ENCODE peak calls at places on chromosomes 4 and X, in ten cellular contexts. One of them, this sample, is unnamed.

GRCh38 chrX:10557166-10557565 is 63.2 kb downstream of the MID1 start:
- DNase-seq in HEK293T: no peak
- DNase-seq in effector memory CD8-positive, alpha-beta T cell: no peak
- DNase-seq in GM23338: no peak
- DNase-seq in GM20000: no peak
- DNase-seq in stimulated activated CD4-positive, alpha-beta T cell treated with anti-CD3 and anti-CD28 coated beads, Interleukin-15, amount 100 ng/mL, for 24 hours: no peak
- DNase-seq in GM19239: no peak
- DNase-seq in neural crest cell: no peak
- DNase-seq in natural killer cell treated with Interleukin-12 subunit alpha and Interleukin-12 subunit beta and Interleukin-15 and Interleukin-18, amount 100 ng/mL, for 72 hours: no peak
- DNase-seq in head of caudate nucleus: no peak
- DNase-seq in this sample: no peak

GRCh38 chr4:174156239-174156826 is 127.1 kb downstream of the FBXO8 start:
- DNase-seq in HEK293T: peak; percentile 45
- DNase-seq in effector memory CD8-positive, alpha-beta T cell: no peak
- DNase-seq in GM23338: peak; percentile 58
- DNase-seq in GM20000: peak; percentile 29
- DNase-seq in stimulated activated CD4-positive, alpha-beta T cell treated with anti-CD3 and anti-CD28 coated beads, Interleukin-15, amount 100 ng/mL, for 24 hours: no peak
- DNase-seq in GM19239: peak; percentile 3
- DNase-seq in neural crest cell: no peak
- DNase-seq in natural killer cell treated with Interleukin-12 subunit alpha and Interleukin-12 subunit beta and Interleukin-15 and Interleukin-18, amount 100 ng/mL, for 72 hours: no peak
- DNase-seq in head of caudate nucleus: no peak
- DNase-seq in this sample: no peak

GRCh38 chrX:134933911-134934310 is 56.9 kb upstream of the SMIM10 start:
- DNase-seq in HEK293T: no peak
- DNase-seq in effector memory CD8-positive, alpha-beta T cell: no peak
- DNase-seq in GM23338: no peak
- DNase-seq in GM20000: no peak
- DNase-seq in stimulated activated CD4-positive, alpha-beta T cell treated with anti-CD3 and anti-CD28 coated beads, Interleukin-15, amount 100 ng/mL, for 24 hours: no peak
- DNase-seq in GM19239: no peak
- DNase-seq in neural crest cell: no peak
- DNase-seq in natural killer cell treated with Interleukin-12 subunit alpha and Interleukin-12 subunit beta and Interleukin-15 and Interleukin-18, amount 100 ng/mL, for 72 hours: no peak
- DNase-seq in head of caudate nucleus: no peak
- DNase-seq in this sample: no peak

GRCh38 chr4:168484626-168485025 is 4.3 kb upstream of the DDX60L start:
- DNase-seq in HEK293T: no peak
- DNase-seq in effector memory CD8-positive, alpha-beta T cell: no peak
- DNase-seq in GM23338: no peak
- DNase-seq in GM20000: no peak
- DNase-seq in stimulated activated CD4-positive, alpha-beta T cell treated with anti-CD3 and anti-CD28 coated beads, Interleukin-15, amount 100 ng/mL, for 24 hours: no peak
- DNase-seq in GM19239: no peak
- DNase-seq in neural crest cell: no peak
- DNase-seq in natural killer cell treated with Interleukin-12 subunit alpha and Interleukin-12 subunit beta and Interleukin-15 and Interleukin-18, amount 100 ng/mL, for 72 hours: no peak
- DNase-seq in head of caudate nucleus: no peak
- DNase-seq in this sample: no peak

GRCh38 chr4:140856692-140857091 is 100.5 kb upstream of the TBC1D9 start:
- DNase-seq in HEK293T: no peak
- DNase-seq in effector memory CD8-positive, alpha-beta T cell: no peak
- DNase-seq in GM23338: peak; percentile 38
- DNase-seq in GM20000: no peak
- DNase-seq in stimulated activated CD4-positive, alpha-beta T cell treated with anti-CD3 and anti-CD28 coated beads, Interleukin-15, amount 100 ng/mL, for 24 hours: no peak
- DNase-seq in GM19239: no peak
- DNase-seq in neural crest cell: no peak
- DNase-seq in natural killer cell treated with Interleukin-12 subunit alpha and Interleukin-12 subunit beta and Interleukin-15 and Interleukin-18, amount 100 ng/mL, for 72 hours: no peak
- DNase-seq in head of caudate nucleus: peak; percentile 37
- DNase-seq in this sample: peak; percentile 44

GRCh38 chr4:126778348-126778747 is 854.4 kb upstream of the INTU start:
- DNase-seq in HEK293T: no peak
- DNase-seq in effector memory CD8-positive, alpha-beta T cell: no peak
- DNase-seq in GM23338: no peak
- DNase-seq in GM20000: no peak
- DNase-seq in stimulated activated CD4-positive, alpha-beta T cell treated with anti-CD3 and anti-CD28 coated beads, Interleukin-15, amount 100 ng/mL, for 24 hours: no peak
- DNase-seq in GM19239: no peak
- DNase-seq in neural crest cell: no peak
- DNase-seq in natural killer cell treated with Interleukin-12 subunit alpha and Interleukin-12 subunit beta and Interleukin-15 and Interleukin-18, amount 100 ng/mL, for 72 hours: no peak
- DNase-seq in head of caudate nucleus: no peak
- DNase-seq in this sample: no peak

GRCh38 chr4:134624365-134624764 is 422.8 kb upstream of the PABPC4L start:
- DNase-seq in HEK293T: no peak
- DNase-seq in effector memory CD8-positive, alpha-beta T cell: no peak
- DNase-seq in GM23338: peak; percentile 53
- DNase-seq in GM20000: no peak
- DNase-seq in stimulated activated CD4-positive, alpha-beta T cell treated with anti-CD3 and anti-CD28 coated beads, Interleukin-15, amount 100 ng/mL, for 24 hours: no peak
- DNase-seq in GM19239: no peak
- DNase-seq in neural crest cell: no peak
- DNase-seq in natural killer cell treated with Interleukin-12 subunit alpha and Interleukin-12 subunit beta and Interleukin-15 and Interleukin-18, amount 100 ng/mL, for 72 hours: no peak
- DNase-seq in head of caudate nucleus: no peak
- DNase-seq in this sample: no peak

GRCh38 chrX:125205918-125206665 is 113.6 kb upstream of the TEX13C start:
- DNase-seq in HEK293T: no peak
- DNase-seq in effector memory CD8-positive, alpha-beta T cell: no peak
- DNase-seq in GM23338: peak; percentile 64
- DNase-seq in GM20000: no peak
- DNase-seq in stimulated activated CD4-positive, alpha-beta T cell treated with anti-CD3 and anti-CD28 coated beads, Interleukin-15, amount 100 ng/mL, for 24 hours: peak; percentile 1
- DNase-seq in GM19239: no peak
- DNase-seq in neural crest cell: peak; percentile 39
- DNase-seq in natural killer cell treated with Interleukin-12 subunit alpha and Interleukin-12 subunit beta and Interleukin-15 and Interleukin-18, amount 100 ng/mL, for 72 hours: no peak
- DNase-seq in head of caudate nucleus: peak; percentile 25
- DNase-seq in this sample: no peak

GRCh38 chr4:123034023-123034422 is 111.6 kb upstream of the NUDT6 start:
- DNase-seq in HEK293T: no peak
- DNase-seq in effector memory CD8-positive, alpha-beta T cell: no peak
- DNase-seq in GM23338: no peak
- DNase-seq in GM20000: no peak
- DNase-seq in stimulated activated CD4-positive, alpha-beta T cell treated with anti-CD3 and anti-CD28 coated beads, Interleukin-15, amount 100 ng/mL, for 24 hours: no peak
- DNase-seq in GM19239: no peak
- DNase-seq in neural crest cell: no peak
- DNase-seq in natural killer cell treated with Interleukin-12 subunit alpha and Interleukin-12 subunit beta and Interleukin-15 and Interleukin-18, amount 100 ng/mL, for 72 hours: no peak
- DNase-seq in head of caudate nucleus: no peak
- DNase-seq in this sample: no peak

GRCh38 chr4:129218897-129219296 is 122.9 kb downstream of the C4orf33 start:
- DNase-seq in HEK293T: no peak
- DNase-seq in effector memory CD8-positive, alpha-beta T cell: no peak
- DNase-seq in GM23338: no peak
- DNase-seq in GM20000: no peak
- DNase-seq in stimulated activated CD4-positive, alpha-beta T cell treated with anti-CD3 and anti-CD28 coated beads, Interleukin-15, amount 100 ng/mL, for 24 hours: no peak
- DNase-seq in GM19239: no peak
- DNase-seq in neural crest cell: no peak
- DNase-seq in natural killer cell treated with Interleukin-12 subunit alpha and Interleukin-12 subunit beta and Interleukin-15 and Interleukin-18, amount 100 ng/mL, for 72 hours: no peak
- DNase-seq in head of caudate nucleus: no peak
- DNase-seq in this sample: no peak

GRCh38 chrX:49282647-49283011 is 13.0 kb downstream of the PPP1R3F start:
- DNase-seq in HEK293T: peak; percentile 57
- DNase-seq in effector memory CD8-positive, alpha-beta T cell: no peak
- DNase-seq in GM23338: peak; percentile 70
- DNase-seq in GM20000: no peak
- DNase-seq in stimulated activated CD4-positive, alpha-beta T cell treated with anti-CD3 and anti-CD28 coated beads, Interleukin-15, amount 100 ng/mL, for 24 hours: no peak
- DNase-seq in GM19239: no peak
- DNase-seq in neural crest cell: no peak
- DNase-seq in natural killer cell treated with Interleukin-12 subunit alpha and Interleukin-12 subunit beta and Interleukin-15 and Interleukin-18, amount 100 ng/mL, for 72 hours: no peak
- DNase-seq in head of caudate nucleus: no peak
- DNase-seq in this sample: no peak

GRCh38 chr4:102390438-102390837 is 45.2 kb upstream of the SLC39A8 start:
- DNase-seq in HEK293T: no peak
- DNase-seq in effector memory CD8-positive, alpha-beta T cell: no peak
- DNase-seq in GM23338: no peak
- DNase-seq in GM20000: peak; percentile 15
- DNase-seq in stimulated activated CD4-positive, alpha-beta T cell treated with anti-CD3 and anti-CD28 coated beads, Interleukin-15, amount 100 ng/mL, for 24 hours: no peak
- DNase-seq in GM19239: no peak
- DNase-seq in neural crest cell: no peak
- DNase-seq in natural killer cell treated with Interleukin-12 subunit alpha and Interleukin-12 subunit beta and Interleukin-15 and Interleukin-18, amount 100 ng/mL, for 72 hours: peak; percentile 63
- DNase-seq in head of caudate nucleus: no peak
- DNase-seq in this sample: no peak

GRCh38 chr4:147830987-147831386 is 99.1 kb downstream of the ARHGAP10 start:
- DNase-seq in HEK293T: no peak
- DNase-seq in effector memory CD8-positive, alpha-beta T cell: no peak
- DNase-seq in GM23338: no peak
- DNase-seq in GM20000: no peak
- DNase-seq in stimulated activated CD4-positive, alpha-beta T cell treated with anti-CD3 and anti-CD28 coated beads, Interleukin-15, amount 100 ng/mL, for 24 hours: no peak
- DNase-seq in GM19239: no peak
- DNase-seq in neural crest cell: no peak
- DNase-seq in natural killer cell treated with Interleukin-12 subunit alpha and Interleukin-12 subunit beta and Interleukin-15 and Interleukin-18, amount 100 ng/mL, for 72 hours: no peak
- DNase-seq in head of caudate nucleus: no peak
- DNase-seq in this sample: no peak

GRCh38 chrX:20037182-20037581 is 46.3 kb upstream of the BCLAF3 start:
- DNase-seq in HEK293T: no peak
- DNase-seq in effector memory CD8-positive, alpha-beta T cell: no peak
- DNase-seq in GM23338: no peak
- DNase-seq in GM20000: no peak
- DNase-seq in stimulated activated CD4-positive, alpha-beta T cell treated with anti-CD3 and anti-CD28 coated beads, Interleukin-15, amount 100 ng/mL, for 24 hours: no peak
- DNase-seq in GM19239: no peak
- DNase-seq in neural crest cell: no peak
- DNase-seq in natural killer cell treated with Interleukin-12 subunit alpha and Interleukin-12 subunit beta and Interleukin-15 and Interleukin-18, amount 100 ng/mL, for 72 hours: peak; percentile 25
- DNase-seq in head of caudate nucleus: no peak
- DNase-seq in this sample: no peak

GRCh38 chr4:105433421-105433820 is 40.4 kb downstream of the PPA2 start:
- DNase-seq in HEK293T: no peak
- DNase-seq in effector memory CD8-positive, alpha-beta T cell: no peak
- DNase-seq in GM23338: no peak
- DNase-seq in GM20000: no peak
- DNase-seq in stimulated activated CD4-positive, alpha-beta T cell treated with anti-CD3 and anti-CD28 coated beads, Interleukin-15, amount 100 ng/mL, for 24 hours: no peak
- DNase-seq in GM19239: no peak
- DNase-seq in neural crest cell: no peak
- DNase-seq in natural killer cell treated with Interleukin-12 subunit alpha and Interleukin-12 subunit beta and Interleukin-15 and Interleukin-18, amount 100 ng/mL, for 72 hours: no peak
- DNase-seq in head of caudate nucleus: no peak
- DNase-seq in this sample: no peak

GRCh38 chr4:76570141-76570989 is 135.3 kb downstream of the SHROOM3 start:
- DNase-seq in HEK293T: no peak
- DNase-seq in effector memory CD8-positive, alpha-beta T cell: no peak
- DNase-seq in GM23338: no peak
- DNase-seq in GM20000: no peak
- DNase-seq in stimulated activated CD4-positive, alpha-beta T cell treated with anti-CD3 and anti-CD28 coated beads, Interleukin-15, amount 100 ng/mL, for 24 hours: no peak
- DNase-seq in GM19239: no peak
- DNase-seq in neural crest cell: no peak
- DNase-seq in natural killer cell treated with Interleukin-12 subunit alpha and Interleukin-12 subunit beta and Interleukin-15 and Interleukin-18, amount 100 ng/mL, for 72 hours: no peak
- DNase-seq in head of caudate nucleus: no peak
- DNase-seq in this sample: no peak

GRCh38 chr4:82230310-82230709 is 143.5 kb downstream of the HNRNPD start:
- DNase-seq in HEK293T: no peak
- DNase-seq in effector memory CD8-positive, alpha-beta T cell: no peak
- DNase-seq in GM23338: no peak
- DNase-seq in GM20000: no peak
- DNase-seq in stimulated activated CD4-positive, alpha-beta T cell treated with anti-CD3 and anti-CD28 coated beads, Interleukin-15, amount 100 ng/mL, for 24 hours: no peak
- DNase-seq in GM19239: no peak
- DNase-seq in neural crest cell: no peak
- DNase-seq in natural killer cell treated with Interleukin-12 subunit alpha and Interleukin-12 subunit beta and Interleukin-15 and Interleukin-18, amount 100 ng/mL, for 72 hours: no peak
- DNase-seq in head of caudate nucleus: no peak
- DNase-seq in this sample: no peak

GRCh38 chr4:153211986-153212720 is 7.9 kb downstream of the TRIM2 start:
- DNase-seq in HEK293T: no peak
- DNase-seq in effector memory CD8-positive, alpha-beta T cell: no peak
- DNase-seq in GM23338: no peak
- DNase-seq in GM20000: no peak
- DNase-seq in stimulated activated CD4-positive, alpha-beta T cell treated with anti-CD3 and anti-CD28 coated beads, Interleukin-15, amount 100 ng/mL, for 24 hours: no peak
- DNase-seq in GM19239: no peak
- DNase-seq in neural crest cell: no peak
- DNase-seq in natural killer cell treated with Interleukin-12 subunit alpha and Interleukin-12 subunit beta and Interleukin-15 and Interleukin-18, amount 100 ng/mL, for 72 hours: no peak
- DNase-seq in head of caudate nucleus: no peak
- DNase-seq in this sample: no peak

This sample was measured in left cardiac atrium.